ENCODE peak calls at places on chromosomes 11 and 22, in four cellular contexts. One of them, this sample, is unnamed.

GRCh38 chr11:34050967-34051348 is 573 bp upstream of the CAPRIN1 start:
- DNase-seq in sigmoid colon: no peak
- DNase-seq in breast epithelium: no peak
- DNase-seq in ascending aorta: no peak
- DNase-seq in this sample: no peak

GRCh38 chr11:95680169-95680929 is 109.2 kb downstream of the FAM76B start:
- DNase-seq in sigmoid colon: no peak
- DNase-seq in breast epithelium: no peak
- DNase-seq in ascending aorta: no peak
- DNase-seq in this sample: no peak

GRCh38 chr11:65861533-65862183 is 1.4 kb downstream of the MUS81 start:
- DNase-seq in sigmoid colon: peak; percentile 70
- DNase-seq in breast epithelium: no peak
- DNase-seq in ascending aorta: no peak
- DNase-seq in this sample: no peak

GRCh38 chr11:86486261-86487030 is 111.8 kb downstream of the CCDC81 start:
- DNase-seq in sigmoid colon: no peak
- DNase-seq in breast epithelium: no peak
- DNase-seq in ascending aorta: no peak
- DNase-seq in this sample: no peak

GRCh38 chr11:68025047-68025446 is 5.4 kb upstream of the NDUFS8 start:
- DNase-seq in sigmoid colon: no peak
- DNase-seq in breast epithelium: no peak
- DNase-seq in ascending aorta: no peak
- DNase-seq in this sample: no peak

GRCh38 chr11:34899633-34900016 is 16.6 kb downstream of the APIP start:
- DNase-seq in sigmoid colon: no peak
- DNase-seq in breast epithelium: no peak
- DNase-seq in ascending aorta: no peak
- DNase-seq in this sample: no peak

GRCh38 chr11:82757660-82758301 is 24.1 kb upstream of the FAM181B start:
- DNase-seq in sigmoid colon: no peak
- DNase-seq in breast epithelium: no peak
- DNase-seq in ascending aorta: no peak
- DNase-seq in this sample: no peak

GRCh38 chr22:36384766-36385400 is 2.9 kb downstream of the MYH9 start:
- DNase-seq in sigmoid colon: no peak
- DNase-seq in breast epithelium: no peak
- DNase-seq in ascending aorta: peak; percentile 76
- DNase-seq in this sample: no peak

GRCh38 chr11:126112547-126112946 is 49.9 kb upstream of the CDON start:
- DNase-seq in sigmoid colon: peak; percentile 73
- DNase-seq in breast epithelium: no peak
- DNase-seq in ascending aorta: peak; percentile 74
- DNase-seq in this sample: no peak

GRCh38 chr11:63999349-64000025 is 13.2 kb downstream of the OTUB1 start:
- DNase-seq in sigmoid colon: peak; percentile 86
- DNase-seq in breast epithelium: peak; percentile 80
- DNase-seq in ascending aorta: peak; percentile 75
- DNase-seq in this sample: peak; percentile 16

GRCh38 chr11:47912843-47913437 is 64.8 kb upstream of the NUP160 start:
- DNase-seq in sigmoid colon: no peak
- DNase-seq in breast epithelium: no peak
- DNase-seq in ascending aorta: peak; percentile 34
- DNase-seq in this sample: no peak

GRCh38 chr11:21976210-21976609 is 216.7 kb upstream of the ANO5 start:
- DNase-seq in sigmoid colon: no peak
- DNase-seq in breast epithelium: no peak
- DNase-seq in ascending aorta: no peak
- DNase-seq in this sample: no peak

GRCh38 chr22:23075525-23076216 is 5.4 kb downstream of the GNAZ start:
- DNase-seq in sigmoid colon: no peak
- DNase-seq in breast epithelium: no peak
- DNase-seq in ascending aorta: no peak
- DNase-seq in this sample: no peak

GRCh38 chr11:69293819-69294505 is at the start of gene MYEOV:
- DNase-seq in sigmoid colon: no peak
- DNase-seq in breast epithelium: no peak
- DNase-seq in ascending aorta: no peak
- DNase-seq in this sample: no peak

GRCh38 chr11:76025817-76026216 is 180.5 kb downstream of the WNT11 start:
- DNase-seq in sigmoid colon: no peak
- DNase-seq in breast epithelium: no peak
- DNase-seq in ascending aorta: no peak
- DNase-seq in this sample: no peak

GRCh38 chr11:60786811-60787567 is 1.9 kb downstream of the MS4A10 start:
- DNase-seq in sigmoid colon: peak; percentile 91
- DNase-seq in breast epithelium: no peak
- DNase-seq in ascending aorta: peak; percentile 72
- DNase-seq in this sample: peak; percentile 42

GRCh38 chr22:41883400-41883799 is 31.5 kb downstream of the SHISA8 start:
- DNase-seq in sigmoid colon: no peak
- DNase-seq in breast epithelium: no peak
- DNase-seq in ascending aorta: no peak
- DNase-seq in this sample: no peak

GRCh38 chr11:3166268-3167142 is 1.4 kb upstream of the OSBPL5 start:
- DNase-seq in sigmoid colon: no peak
- DNase-seq in breast epithelium: no peak
- DNase-seq in ascending aorta: no peak
- DNase-seq in this sample: no peak

GRCh38 chr11:116219171-116219635 is 553.6 kb downstream of the BUD13 start:
- DNase-seq in sigmoid colon: no peak
- DNase-seq in breast epithelium: no peak
- DNase-seq in ascending aorta: peak; percentile 8
- DNase-seq in this sample: no peak

GRCh38 chr11:95119361-95120060 is 29.9 kb downstream of the ENDOD1 start:
- DNase-seq in sigmoid colon: no peak
- DNase-seq in breast epithelium: peak; percentile 92
- DNase-seq in ascending aorta: no peak
- DNase-seq in this sample: no peak

GRCh38 chr22:37484115-37485005 is 1.8 kb downstream of the MFNG start:
- DNase-seq in sigmoid colon: peak; percentile 83
- DNase-seq in breast epithelium: peak; percentile 55
- DNase-seq in ascending aorta: peak; percentile 82
- DNase-seq in this sample: no peak

GRCh38 chr22:38843201-38843715 is 570 bp downstream of the NPTXR start:
- DNase-seq in sigmoid colon: peak; percentile 79
- DNase-seq in breast epithelium: no peak
- DNase-seq in ascending aorta: no peak
- DNase-seq in this sample: no peak

GRCh38 chr11:116384407-116384806 is 388.4 kb downstream of the BUD13 start:
- DNase-seq in sigmoid colon: no peak
- DNase-seq in breast epithelium: no peak
- DNase-seq in ascending aorta: no peak
- DNase-seq in this sample: no peak

GRCh38 chr11:130699561-130699960 is 216.7 kb downstream of the SNX19 start:
- DNase-seq in sigmoid colon: no peak
- DNase-seq in breast epithelium: no peak
- DNase-seq in ascending aorta: no peak
- DNase-seq in this sample: no peak

GRCh38 chr11:75792127-75792731 is 22.8 kb upstream of the UVRAG start:
- DNase-seq in sigmoid colon: no peak
- DNase-seq in breast epithelium: no peak
- DNase-seq in ascending aorta: no peak
- DNase-seq in this sample: no peak

GRCh38 chr11:16862733-16863132 is 124.3 kb downstream of the C11orf58 start:
- DNase-seq in sigmoid colon: no peak
- DNase-seq in breast epithelium: no peak
- DNase-seq in ascending aorta: no peak
- DNase-seq in this sample: no peak

GRCh38 chr11:11313426-11313825 is 39.6 kb downstream of the CSNK2A3 start:
- DNase-seq in sigmoid colon: no peak
- DNase-seq in breast epithelium: no peak
- DNase-seq in ascending aorta: peak; percentile 70
- DNase-seq in this sample: no peak
- H3K27ac ChIP-seq in sigmoid colon: no peak overlapping the region
- H3K27ac ChIP-seq in breast epithelium: no peak overlapping the region
- H3K27ac ChIP-seq in ascending aorta: peak overlapping the region; percentile 28
- H3K27ac ChIP-seq in this sample: peak overlapping the region; percentile 66

DNA sequence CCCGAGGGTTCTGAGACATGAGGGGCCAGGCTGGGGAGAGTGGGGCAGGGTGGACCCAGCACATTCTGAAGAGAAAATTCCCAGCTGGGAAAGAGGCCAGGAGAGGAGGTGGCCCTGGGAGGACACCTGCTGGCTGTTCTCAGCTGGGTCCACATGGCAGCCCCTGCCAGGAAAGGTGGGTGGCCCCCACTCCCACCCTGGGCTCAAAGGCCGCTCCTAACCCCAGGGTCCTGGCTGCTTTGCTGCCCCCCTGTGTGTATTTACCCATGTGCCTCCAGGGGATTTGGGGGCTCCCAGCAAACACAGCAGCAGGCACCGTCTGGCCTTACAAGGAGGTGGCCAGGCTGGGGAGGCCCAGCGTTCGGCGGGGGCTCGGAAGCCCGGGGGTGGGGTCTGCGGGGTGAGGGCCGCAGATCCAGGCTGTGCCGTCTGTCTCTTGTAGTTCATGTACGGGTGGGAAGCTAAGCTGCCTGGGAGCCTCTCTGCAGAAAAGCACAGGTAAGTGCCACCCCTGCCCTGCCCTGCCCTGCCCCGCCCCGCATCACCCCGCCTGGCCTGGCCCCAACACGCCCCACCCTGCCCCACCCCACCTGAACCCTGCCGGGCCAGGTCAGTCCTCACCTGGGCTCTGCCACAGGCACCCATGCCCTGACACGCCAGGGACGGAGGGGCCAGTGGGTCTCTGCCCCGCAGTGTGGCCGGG is 10.6 kb downstream of the MUC5B start:
- DNase-seq in sigmoid colon: peak; percentile 53
- DNase-seq in breast epithelium: no peak
- DNase-seq in ascending aorta: no peak
- DNase-seq in this sample: no peak
- TF ChIP-seq CTCF in sigmoid colon: no peak
- TF ChIP-seq CTCF in breast epithelium: no peak
- TF ChIP-seq CTCF in ascending aorta: no peak
- TF ChIP-seq CTCF in this sample: no peak

DNA sequence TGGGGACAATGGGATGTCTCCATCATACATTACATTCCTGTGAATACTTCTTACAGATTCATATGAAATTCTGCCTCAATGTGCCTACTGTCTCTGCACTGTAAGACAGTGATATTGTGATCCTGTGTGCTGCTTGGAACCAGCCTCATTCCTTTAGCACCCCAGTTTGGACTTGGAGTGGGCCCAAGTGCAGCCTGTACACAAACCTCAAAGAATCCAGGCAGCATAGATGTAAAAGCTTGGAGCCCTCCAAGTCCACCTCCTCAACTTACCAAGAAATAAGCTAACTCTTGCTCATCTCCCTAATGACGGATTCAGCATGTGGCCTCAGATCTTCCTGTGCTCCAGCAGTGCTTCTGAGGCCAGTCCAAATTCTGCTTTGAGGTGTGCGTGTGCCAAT is 24.4 kb downstream of the GRAP2 start:
- DNase-seq in sigmoid colon: no peak
- DNase-seq in breast epithelium: no peak
- DNase-seq in ascending aorta: no peak
- DNase-seq in this sample: no peak
- H3K4me1 ChIP-seq in sigmoid colon: no peaks in the 10 kb centered on the region
- H3K4me1 ChIP-seq in breast epithelium: no peaks in the 10 kb centered on the region
- H3K4me1 ChIP-seq in ascending aorta: no peaks in the 10 kb centered on the region
- H3K4me1 ChIP-seq in this sample: no peaks in the 10 kb centered on the region

DNA sequence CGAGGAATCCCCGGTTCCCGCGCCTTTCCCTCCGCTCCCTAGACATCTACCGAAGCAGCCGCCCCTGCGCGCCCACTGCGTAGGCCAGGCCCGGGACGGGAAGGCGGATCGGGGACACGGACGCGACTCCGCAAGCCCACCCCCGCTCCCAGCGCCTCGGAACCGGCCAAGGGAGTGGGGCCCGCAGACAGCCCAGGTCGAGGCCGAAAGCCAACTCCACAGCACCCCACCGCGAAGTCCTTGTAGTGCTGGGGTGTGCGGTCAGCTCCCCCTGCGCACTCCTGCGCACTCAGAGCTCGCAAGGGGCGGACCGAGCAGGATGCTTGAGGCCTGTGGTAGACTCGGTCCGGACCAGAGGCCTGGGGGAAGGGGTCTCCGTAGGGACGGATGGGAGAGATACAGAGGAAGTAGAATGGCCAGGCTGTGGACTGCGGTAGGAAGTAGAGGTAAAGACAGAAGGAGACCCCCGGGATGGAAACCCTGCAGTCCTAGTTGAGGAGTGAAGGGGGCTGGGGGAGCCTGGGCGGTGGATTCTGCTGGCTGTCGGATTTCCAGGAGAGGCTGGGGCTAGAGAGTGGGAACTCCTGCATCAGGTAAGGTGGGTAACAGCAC is 547 bp upstream of the SCARF2 start:
- DNase-seq in sigmoid colon: peak; percentile 80
- DNase-seq in breast epithelium: no peak
- DNase-seq in ascending aorta: no peak
- DNase-seq in this sample: no peak
- H3K27ac ChIP-seq in sigmoid colon: peak overlapping the region; percentile 91
- H3K27ac ChIP-seq in breast epithelium: peak overlapping the region; percentile 97
- H3K27ac ChIP-seq in ascending aorta: peak overlapping the region; percentile 94
- H3K27ac ChIP-seq in this sample: peak overlapping the region; percentile 91

GRCh38 chr11:118532091-118532490 is 1.1 kb downstream of the TMEM25 start:
- DNase-seq in sigmoid colon: no peak
- DNase-seq in breast epithelium: no peak
- DNase-seq in ascending aorta: no peak
- DNase-seq in this sample: no peak

GRCh38 chr11:118530683-118531596 is at the start of gene TMEM25:
- DNase-seq in sigmoid colon: peak; percentile 83
- DNase-seq in breast epithelium: no peak
- DNase-seq in ascending aorta: peak; percentile 81
- DNase-seq in this sample: no peak

GRCh38 chr11:118532852-118533768 is 2.1 kb downstream of the TMEM25 start:
- DNase-seq in sigmoid colon: no peak
- DNase-seq in breast epithelium: peak; percentile 58
- DNase-seq in ascending aorta: no peak
- DNase-seq in this sample: no peak

GRCh38 chr11:118530180-118530682 is 761 bp upstream of the TMEM25 start:
- DNase-seq in sigmoid colon: no peak
- DNase-seq in breast epithelium: no peak
- DNase-seq in ascending aorta: no peak
- DNase-seq in this sample: no peak

GRCh38 chr11:118531597-118532084 is 649 bp downstream of the TMEM25 start:
- DNase-seq in sigmoid colon: no peak
- DNase-seq in breast epithelium: no peak
- DNase-seq in ascending aorta: no peak
- DNase-seq in this sample: no peak
- TF ChIP-seq CTCF in sigmoid colon: no peak
- TF ChIP-seq CTCF in breast epithelium: no peak
- TF ChIP-seq CTCF in ascending aorta: no peak
- TF ChIP-seq CTCF in this sample: no peak

GRCh38 chr11:8730697-8731020 is 48.1 kb downstream of the RPL27A start:
- DNase-seq in sigmoid colon: no peak
- DNase-seq in breast epithelium: no peak
- DNase-seq in ascending aorta: no peak
- DNase-seq in this sample: no peak
- H3K4me1 ChIP-seq in sigmoid colon: peaks cover 76% of the 10 kb centered on the region
- H3K4me1 ChIP-seq in breast epithelium: peaks cover 13% of the 10 kb centered on the region
- H3K4me1 ChIP-seq in ascending aorta: peaks cover 64% of the 10 kb centered on the region
- H3K4me1 ChIP-seq in this sample: peaks cover 32% of the 10 kb centered on the region

This sample was measured in thoracic aorta.